ENCODE peak calls at places on chromosome 7, in six cellular contexts. W, O, M, A, L and S are unnamed samples.

GRCh38 chr7:80428161-80429054 is 83.5 kb downstream of the GNAT3 start:
- DNase-seq in W (peak), O (peak), M (no peak), A (peak), L (peak), S (peak)

GRCh38 chr7:139620676-139621344 is 97.3 kb downstream of the CLEC2L start:
- DNase-seq in W (peak), O (peak), M (peak), A (peak), L (peak), S (no peak)

GRCh38 chr7:155430606-155431005 is 27.3 kb upstream of the EN2 start:
- DNase-seq in W (no peak), O (no peak), M (no peak), A (no peak), L (no peak), S (no peak)

GRCh38 chr7:137670521-137671064 is 176.2 kb downstream of the DGKI start:
- DNase-seq in W (no peak), O (peak), M (no peak), A (no peak), L (peak), S (no peak)

GRCh38 chr7:131538791-131539179 is 17.6 kb downstream of the PODXL start:
- DNase-seq in W (no peak), O (no peak), M (no peak), A (peak), L (no peak), S (no peak)

GRCh38 chr7:29555061-29555460 is 8.6 kb upstream of the PRR15 start:
- DNase-seq in W (no peak), O (no peak), M (no peak), A (no peak), L (no peak), S (no peak)

GRCh38 chr7:45665172-45665571 is 91.0 kb downstream of the ADCY1 start:
- DNase-seq in W (peak), O (no peak), M (no peak), A (peak), L (no peak), S (no peak)

GRCh38 chr7:44076101-44076895 is 6.0 kb downstream of the POLM start:
- DNase-seq in W (no peak), O (no peak), M (no peak), A (no peak), L (no peak), S (no peak)

GRCh38 chr7:87853237-87853864 is 22.8 kb downstream of the SLC25A40 start:
- DNase-seq in W (no peak), O (peak), M (no peak), A (no peak), L (peak), S (no peak)

GRCh38 chr7:33196194-33196593 is 66.8 kb downstream of the BBS9 start:
- DNase-seq in W (no peak), O (peak), M (no peak), A (peak), L (no peak), S (no peak)

GRCh38 chr7:126574838-126575250 is 677.9 kb downstream of the GRM8 start:
- DNase-seq in W (peak), O (no peak), M (no peak), A (peak), L (no peak), S (no peak)

GRCh38 chr7:99559276-99559915 is 954 bp downstream of the ZNF655 start:
- DNase-seq in W (no peak), O (peak), M (no peak), A (peak), L (peak), S (no peak)

GRCh38 chr7:108079291-108080057 is 50.7 kb downstream of the LAMB4 start:
- DNase-seq in W (no peak), O (peak), M (no peak), A (no peak), L (peak), S (no peak)

GRCh38 chr7:129707910-129708490 is 96.5 kb downstream of the NRF1 start:
- DNase-seq in W (no peak), O (no peak), M (no peak), A (no peak), L (no peak), S (no peak)

GRCh38 chr7:2978403-2978802 is 65.3 kb downstream of the CARD11 start:
- DNase-seq in W (peak), O (no peak), M (peak), A (peak), L (no peak), S (no peak)

GRCh38 chr7:36468361-36469140 is 78.9 kb downstream of the ANLN start:
- DNase-seq in W (no peak), O (no peak), M (no peak), A (no peak), L (no peak), S (no peak)

GRCh38 chr7:80481196-80481884 is 30.5 kb downstream of the GNAT3 start:
- DNase-seq in W (no peak), O (no peak), M (no peak), A (peak), L (no peak), S (no peak)

GRCh38 chr7:11343818-11344413 is 370.2 kb downstream of the PHF14 start:
- DNase-seq in W (no peak), O (peak), M (no peak), A (peak), L (peak), S (peak)

GRCh38 chr7:88102686-88103085 is 117.2 kb downstream of the SRI start:
- DNase-seq in W (no peak), O (no peak), M (no peak), A (peak), L (no peak), S (no peak)

GRCh38 chr7:50436133-50436802 is 13.9 kb downstream of the FIGNL1 start:
- DNase-seq in W (no peak), O (peak), M (no peak), A (peak), L (peak), S (no peak)

GRCh38 chr7:108132551-108133265 is 2.5 kb upstream of the LAMB4 start:
- DNase-seq in W (peak), O (no peak), M (no peak), A (peak), L (no peak), S (peak)

GRCh38 chr7:6392712-6393666 is 54.8 kb downstream of the DAGLB start:
- DNase-seq in W (no peak), O (peak), M (no peak), A (peak), L (peak), S (no peak)
- H3K23ac ChIP-seq in W (no peak), O (peak), M (no peak), A (no peak), L (no peak), S (no peak)

DNA sequence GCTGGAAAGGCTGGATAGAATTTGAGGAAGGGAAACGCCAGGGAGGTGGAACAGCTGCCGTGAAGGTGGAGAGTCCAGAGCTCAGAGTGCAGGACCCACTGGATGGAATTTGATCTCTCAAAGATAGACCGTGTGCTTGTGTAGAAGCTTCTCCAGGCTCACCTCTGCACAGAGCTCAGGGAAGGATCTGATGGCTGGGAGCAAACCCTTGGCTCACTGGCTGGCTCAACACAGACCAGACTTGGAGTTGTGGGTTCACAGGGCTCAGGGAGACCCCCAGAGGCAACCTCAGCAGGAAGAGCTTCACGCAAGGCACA is 26.0 kb downstream of the GHRHR start:
- DNase-seq in W (no peak), O (no peak), M (no peak), A (no peak), L (no peak), S (no peak)
- H3K27ac ChIP-seq in W (no peak), O (no peak), M (no peak), A (no peak), L (no peak), S (no peak)

DNA sequence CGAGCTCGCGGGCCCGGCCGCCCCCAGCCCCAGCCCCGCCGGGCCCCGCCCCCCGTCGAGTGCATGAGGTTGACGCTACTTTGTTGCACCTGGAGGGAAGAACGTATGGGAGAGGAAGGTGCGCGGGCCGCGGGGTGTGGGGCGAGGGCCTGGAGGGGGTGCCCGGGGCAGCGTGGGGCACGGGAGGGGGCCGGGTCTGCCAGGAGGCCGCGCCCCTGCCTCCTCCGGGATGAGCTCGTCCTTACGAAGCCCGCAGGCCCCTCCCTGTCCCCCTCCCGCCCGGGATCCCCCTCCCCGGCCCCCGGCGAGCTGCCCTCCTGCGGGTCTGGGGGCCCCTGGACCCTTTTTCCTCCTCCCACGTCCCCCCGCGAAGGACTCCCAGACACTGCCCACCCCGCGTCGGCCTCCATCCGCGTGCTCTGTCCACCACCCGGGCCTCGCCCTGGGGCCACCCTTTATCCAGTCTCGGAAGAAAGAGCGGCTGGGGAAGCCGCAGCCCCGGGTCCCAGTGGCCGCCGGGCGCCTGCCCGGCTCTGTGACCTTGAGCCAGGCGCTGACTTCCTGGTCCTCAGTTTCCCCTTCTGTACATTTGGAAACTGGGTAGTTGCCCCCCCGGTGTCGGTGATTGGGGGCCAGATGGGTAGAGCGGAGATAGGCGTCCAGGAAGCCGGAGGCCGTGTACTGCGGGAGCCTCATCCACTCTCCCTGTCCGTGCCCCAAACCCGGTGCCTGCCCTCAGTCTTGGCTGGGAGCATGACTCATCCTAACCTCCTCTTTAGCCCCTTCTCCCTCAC is 521 bp downstream of the LIMK1 start:
- DNase-seq in W (peak), O (peak), M (peak), A (peak), L (peak), S (no peak)
- H3K23ac ChIP-seq in W (no peak), O (peak), M (no peak), A (peak), L (no peak), S (peak)

GRCh38 chr7:142901426-142902259 is 16.1 kb upstream of the TRPV6 start:
- DNase-seq in W (no peak), O (no peak), M (no peak), A (peak), L (no peak), S (no peak)
- H3K27ac ChIP-seq in W (no peak), O (no peak), M (no peak), A (no peak), L (no peak), S (no peak)

GRCh38 chr7:47248797-47249196 is 333.1 kb downstream of the TNS3 start:
- DNase-seq in W (no peak), O (no peak), M (no peak), A (no peak), L (no peak), S (no peak)
- H3K23ac ChIP-seq in W (no peak), O (no peak), M (no peak), A (no peak), L (no peak), S (no peak)

DNA sequence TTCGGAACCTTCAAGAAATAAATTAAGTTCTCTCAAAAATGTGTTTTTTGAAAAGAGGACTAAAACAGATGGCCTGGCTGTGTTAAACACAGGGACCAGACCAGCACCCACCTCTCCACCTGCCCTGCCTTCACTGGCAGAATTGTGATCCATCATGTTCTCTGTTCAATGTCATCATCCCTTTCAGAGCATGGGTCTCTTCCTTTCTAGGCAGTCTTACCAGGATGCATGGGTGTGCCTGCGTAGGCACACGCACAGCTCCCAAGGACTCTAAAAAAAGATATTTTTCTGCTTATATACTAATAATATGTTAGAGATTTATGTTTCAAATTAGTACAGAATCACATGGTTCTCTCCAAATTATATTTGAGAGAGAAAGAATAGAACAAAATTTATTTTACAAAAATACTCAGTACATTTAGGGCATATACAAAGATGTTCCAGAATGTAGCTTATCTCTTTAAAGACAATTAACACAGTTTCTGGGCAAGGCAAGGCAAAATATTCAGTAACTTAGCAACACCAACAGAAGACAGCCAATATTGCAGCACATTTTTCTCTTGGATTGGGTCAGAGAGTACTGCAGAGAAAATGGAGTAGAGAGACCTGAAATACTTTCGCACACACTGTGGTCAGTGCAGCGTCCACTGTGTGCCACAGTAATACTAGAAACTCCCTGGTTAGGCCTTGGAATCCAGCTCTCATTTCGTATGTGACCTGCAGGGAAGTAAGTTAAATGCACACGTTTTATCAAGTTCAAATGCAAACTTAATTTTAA is 52.8 kb downstream of the EGFR start:
- DNase-seq in W (no peak), O (no peak), M (no peak), A (no peak), L (peak), S (no peak)
- H3K27ac ChIP-seq in W (no peak), O (peak), M (no peak), A (no peak), L (no peak), S (no peak)

GRCh38 chr7:106384373-106384772 is 99.6 kb upstream of the NAMPT start:
- DNase-seq in W (no peak), O (no peak), M (no peak), A (no peak), L (no peak), S (no peak)

GRCh38 chr7:106377847-106378361 is 93.1 kb upstream of the NAMPT start:
- DNase-seq in W (no peak), O (no peak), M (no peak), A (no peak), L (peak), S (no peak)

GRCh38 chr7:106382929-106383328 is 98.1 kb upstream of the NAMPT start:
- DNase-seq in W (no peak), O (no peak), M (no peak), A (no peak), L (no peak), S (no peak)

GRCh38 chr7:106382129-106382528 is 97.3 kb upstream of the NAMPT start:
- DNase-seq in W (no peak), O (no peak), M (no peak), A (no peak), L (no peak), S (no peak)

DNA sequence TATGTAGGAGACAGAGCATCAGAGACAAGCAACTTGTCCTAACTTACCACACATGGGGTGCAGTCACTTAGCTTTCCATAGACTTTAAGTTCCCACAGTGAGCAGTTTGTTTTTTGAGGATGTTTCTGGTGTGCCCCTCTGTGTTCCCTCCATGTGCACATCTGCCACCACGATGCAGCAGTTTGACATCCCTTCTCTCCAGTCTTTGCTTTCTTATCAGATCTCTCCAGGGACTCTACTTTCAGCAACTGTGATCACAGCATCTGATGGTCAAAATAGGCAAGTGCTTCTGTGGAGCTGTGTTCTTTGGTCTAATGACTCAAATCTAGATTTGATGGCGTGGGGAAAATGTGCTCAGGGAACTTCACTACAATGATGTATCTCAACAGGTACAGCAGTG is 96.5 kb upstream of the NAMPT start:
- DNase-seq in W (no peak), O (no peak), M (no peak), A (no peak), L (no peak), S (no peak)
- H3K23ac ChIP-seq in W (no peak), O (no peak), M (no peak), A (no peak), L (no peak), S (no peak)

GRCh38 chr7:105962353-105962752 is 711 bp upstream of the CDHR3 start:
- DNase-seq in W (no peak), O (no peak), M (no peak), A (no peak), L (no peak), S (no peak)

GRCh38 chr7:105963038-105963667 is at the start of gene CDHR3:
- DNase-seq in W (peak), O (no peak), M (no peak), A (peak), L (peak), S (no peak)

GRCh38 chr7:105952917-105953595 is 10.0 kb upstream of the CDHR3 start:
- DNase-seq in W (no peak), O (no peak), M (no peak), A (no peak), L (no peak), S (no peak)

GRCh38 chr7:105954711-105955110 is 8.4 kb upstream of the CDHR3 start:
- DNase-seq in W (no peak), O (no peak), M (no peak), A (no peak), L (no peak), S (no peak)

DNA sequence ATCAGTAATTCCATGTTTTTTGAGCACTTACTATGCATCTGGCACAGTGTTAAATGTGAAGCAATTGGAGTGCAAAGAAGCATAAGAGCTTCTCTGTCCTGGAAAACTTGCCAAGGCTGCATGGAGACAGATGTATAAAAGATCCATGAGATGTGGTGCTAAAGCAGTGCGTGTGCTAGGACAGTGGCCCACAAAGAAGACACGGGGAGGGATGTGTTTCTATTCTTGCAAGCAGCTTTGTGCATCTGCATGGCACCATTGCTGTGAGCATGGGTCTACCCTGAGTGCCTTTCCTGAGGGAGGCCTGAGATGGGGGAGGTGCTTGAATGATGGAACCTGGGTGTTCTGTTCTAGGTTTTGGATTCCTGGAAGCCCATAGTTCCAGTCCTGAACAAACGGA is 5.0 kb upstream of the CDHR3 start:
- DNase-seq in W (no peak), O (no peak), M (no peak), A (no peak), L (no peak), S (no peak)
- H3K27ac ChIP-seq in W (no peak), O (no peak), M (no peak), A (no peak), L (no peak), S (no peak)